ENCODE peak calls at places on chromosome X, in five cellular contexts. F, R, G, Z and C are unnamed samples.

GRCh38 chrX:17710836-17711235 is 26.5 kb upstream of the SCML1 start:
- DNase-seq in F (no peak), R (no peak), G (no peak), Z (no peak), C (no peak)

GRCh38 chrX:154696328-154697045 is 43.1 kb upstream of the CTAG2 start:
- DNase-seq in F (peak), R (no peak), G (no peak), Z (no peak), C (no peak)

GRCh38 chrX:79704325-79704724 is 310.2 kb upstream of the TBX22 start:
- DNase-seq in F (no peak), R (no peak), G (no peak), Z (no peak), C (no peak)

GRCh38 chrX:136712631-136713030 is 64.7 kb downstream of the CD40LG start:
- DNase-seq in F (no peak), R (no peak), G (no peak), Z (no peak), C (no peak)

GRCh38 chrX:85977218-85977617 is 70.1 kb downstream of the CHM start:
- DNase-seq in F (no peak), R (no peak), G (no peak), Z (no peak), C (no peak)

GRCh38 chrX:40170830-40171512 is 73.2 kb upstream of the BCOR start:
- DNase-seq in F (no peak), R (no peak), G (no peak), Z (no peak), C (no peak)

GRCh38 chrX:12975999-12976558 is 1.2 kb downstream of the TMSB4X start:
- DNase-seq in F (peak), R (no peak), G (no peak), Z (no peak), C (no peak)

GRCh38 chrX:139125916-139126315 is 404.6 kb upstream of the F9 start:
- DNase-seq in F (no peak), R (no peak), G (no peak), Z (no peak), C (no peak)

GRCh38 chrX:26511621-26512363 is 295.8 kb downstream of the MAGEB5 start:
- DNase-seq in F (no peak), R (no peak), G (no peak), Z (no peak), C (no peak)

GRCh38 chrX:40094041-40094899 is 3.5 kb downstream of the BCOR start:
- DNase-seq in F (no peak), R (no peak), G (no peak), Z (no peak), C (no peak)

GRCh38 chrX:19670854-19671620 is 155.7 kb upstream of the MAP3K15 start:
- DNase-seq in F (peak), R (no peak), G (peak), Z (peak), C (peak)

GRCh38 chrX:98338544-98338943 is 1454.8 kb downstream of the RPA4 start:
- DNase-seq in F (peak), R (no peak), G (no peak), Z (no peak), C (no peak)

GRCh38 chrX:40061871-40062524 is 35.8 kb downstream of the BCOR start:
- DNase-seq in F (no peak), R (no peak), G (no peak), Z (no peak), C (no peak)

GRCh38 chrX:154010330-154011087 is 9.2 kb downstream of the IRAK1 start:
- DNase-seq in F (peak), R (no peak), G (no peak), Z (no peak), C (no peak)

GRCh38 chrX:34884693-34885277 is 57.8 kb upstream of the FAM47B start:
- DNase-seq in F (peak), R (no peak), G (no peak), Z (no peak), C (peak)

GRCh38 chrX:39857780-39858179 is 240.0 kb downstream of the BCOR start:
- DNase-seq in F (peak), R (no peak), G (no peak), Z (no peak), C (no peak)

GRCh38 chrX:11066812-11067211 is 44.3 kb upstream of the HCCS start:
- DNase-seq in F (no peak), R (no peak), G (no peak), Z (no peak), C (no peak)

GRCh38 chrX:109660756-109661155 is 35.8 kb upstream of the KCNE5 start:
- DNase-seq in F (no peak), R (no peak), G (no peak), Z (no peak), C (no peak)

GRCh38 chrX:8429692-8430249 is 34.9 kb upstream of the VCX3B start:
- DNase-seq in F (no peak), R (no peak), G (no peak), Z (no peak), C (no peak)

GRCh38 chrX:138748480-138748879 is 37.0 kb upstream of the FGF13 start:
- DNase-seq in F (peak), R (no peak), G (no peak), Z (no peak), C (no peak)